ENCODE peak calls at places on chromosomes 6 and 20, in nine cellular contexts. M is skeletal muscle cell; U is hypothalamus; J is heart right ventricle; S is right lobe of liver; P is stimulated activated CD8-positive, alpha-beta memory T cell treated with anti-CD3 and anti-CD28 coated beads, Interleukin-15, amount 100 ng/mL, for 24 hours; T is substantia nigra; R is NCI-H524; A is activated T-cell treated with anti-CD3 and anti-CD28 coated beads for 1 hour. Q is an unnamed sample.

GRCh38 chr20:51346686-51347485 is 195.6 kb downstream of the NFATC2 start:
- DNase-seq in M (no peak), U (no peak), J (no peak), S (no peak), P (no peak), T (no peak), R (no peak), A (no peak), Q (no peak)

GRCh38 chr20:62652051-62652893 is 10.0 kb downstream of the SLCO4A1 start:
- DNase-seq in M (peak), U (peak), J (peak), S (peak), P (no peak), T (peak), R (peak), A (peak), Q (peak)

GRCh38 chr6:125742433-125743120 is 6.9 kb upstream of the HEY2 start:
- DNase-seq in M (no peak), U (no peak), J (no peak), S (no peak), P (no peak), T (no peak), R (no peak), A (no peak), Q (no peak)

GRCh38 chr6:160424256-160424655 is 76.1 kb downstream of the SLC22A3 start:
- DNase-seq in M (no peak), U (no peak), J (no peak), S (no peak), P (no peak), T (no peak), R (no peak), A (no peak), Q (no peak)

GRCh38 chr6:24935753-24936152 is at the start of gene RIPOR2:
- DNase-seq in M (no peak), U (peak), J (peak), S (no peak), P (no peak), T (no peak), R (no peak), A (peak), Q (peak)

GRCh38 chr6:37160922-37161778 is 8.8 kb upstream of the PIM1 start:
- DNase-seq in M (peak), U (no peak), J (no peak), S (no peak), P (no peak), T (no peak), R (no peak), A (no peak), Q (no peak)

GRCh38 chr6:45658958-45659357 is 281.2 kb upstream of the SUPT3H start:
- DNase-seq in M (no peak), U (no peak), J (no peak), S (no peak), P (no peak), T (no peak), R (no peak), A (no peak), Q (no peak)

GRCh38 chr20:57877131-57877784 is 167.4 kb upstream of the PMEPA1 start:
- DNase-seq in M (no peak), U (no peak), J (no peak), S (peak), P (no peak), T (no peak), R (no peak), A (no peak), Q (no peak)

GRCh38 chr6:38720295-38720694 is 5.2 kb downstream of the DNAH8 start:
- DNase-seq in M (no peak), U (no peak), J (no peak), S (no peak), P (no peak), T (no peak), R (peak), A (no peak), Q (no peak)

Q was measured in T-helper 1 cell.